ENCODE peak calls at places on chromosomes 4 and X, in nine cellular contexts. G is foreskin fibroblast, U is suprapubic skin, N is astrocyte of the spinal cord, I is lower leg skin, T is OCI-LY7, X is neural crest cell, O is cardiac fibroblast, M is fibroblast of lung. R is an unnamed sample.
A peak's percentile ranks its signal among the peaks of the same experiment; 100 is the strongest.

GRCh38 chrX:132877954-132878536 is 80.4 kb downstream of the HS6ST2 start:
- DNase-seq in G (no peak), U (no peak), I (no peak), O (no peak), X (no peak), N (no peak), T (no peak), M (no peak), R (no peak)

GRCh38 chrX:102867254-102867653 is 69.8 kb upstream of the RAB40AL start:
- DNase-seq in G (no peak), T (no peak), X (no peak), U (no peak), O (no peak), N (no peak), M (no peak), I (no peak), R (no peak)

GRCh38 chrX:103338663-103339062 is 8.6 kb downstream of the TCEAL7 start:
- DNase-seq in I (no peak), N (no peak), T (no peak), X (no peak), M (no peak), U (no peak), O (no peak), G (no peak), R (no peak)

GRCh38 chrX:9312922-9313867 is 151.7 kb upstream of the TBL1X start:
- DNase-seq in T (peak; percentile 46), O (peak; percentile 25), I (peak; percentile 13), G (no peak), N (no peak), M (no peak), U (peak; percentile 69), X (peak; percentile 33), R (no peak)

GRCh38 chr4:70627620-70628019 is 924 bp upstream of the ENAM start:
- DNase-seq in O (no peak), M (no peak), X (no peak), U (no peak), I (no peak), G (no peak), N (no peak), T (no peak), R (no peak)

GRCh38 chr4:147610666-147611065 is 6.5 kb upstream of the TMEM184C start:
- DNase-seq in X (no peak), T (no peak), M (no peak), N (peak; percentile 27), O (no peak), I (no peak), U (no peak), G (peak; percentile 86), R (no peak)

GRCh38 chr4:26197018-26197779 is 123.6 kb upstream of the RBPJ start:
- DNase-seq in N (peak; percentile 97), O (peak; percentile 98), G (peak; percentile 99), X (no peak), U (no peak), I (no peak), M (peak; percentile 94), T (peak; percentile 33), R (no peak)

GRCh38 chr4:8076023-8076422 is 82.6 kb downstream of the ABLIM2 start:
- DNase-seq in G (no peak), N (no peak), X (no peak), M (no peak), U (no peak), O (no peak), I (no peak), T (no peak), R (no peak)

GRCh38 chr4:2247128-2248043 is 5.5 kb upstream of the HAUS3 start:
- DNase-seq in N (no peak), I (no peak), G (no peak), T (no peak), O (no peak), X (no peak), U (peak; percentile 61), M (no peak), R (no peak)

GRCh38 chrX:42978655-42979379 is 200.9 kb upstream of the PPP1R2C start:
- DNase-seq in I (no peak), U (no peak), G (no peak), O (peak; percentile 0), X (no peak), T (no peak), M (no peak), N (no peak), R (no peak)

GRCh38 chr4:101157415-101158135 is 189.8 kb downstream of the PPP3CA start:
- DNase-seq in N (peak; percentile 60), M (peak; percentile 12), T (no peak), X (no peak), I (no peak), O (peak; percentile 66), G (peak; percentile 30), U (no peak), R (no peak)

GRCh38 chr4:148015058-148015457 is 283.2 kb downstream of the ARHGAP10 start:
- DNase-seq in I (no peak), U (no peak), X (no peak), G (no peak), T (no peak), N (peak; percentile 19), M (no peak), O (no peak), R (no peak)

GRCh38 chr4:1578968-1579833 is 104.9 kb downstream of the FAM53A start:
- DNase-seq in T (peak; percentile 56), X (peak; percentile 47), I (peak; percentile 80), M (peak; percentile 67), N (peak; percentile 33), O (peak; percentile 84), U (peak; percentile 93), G (peak; percentile 94), R (no peak)

GRCh38 chr4:73709461-73710033 is 30.8 kb upstream of the CXCL8 start:
- DNase-seq in G (no peak), I (no peak), N (no peak), O (no peak), T (no peak), U (no peak), X (no peak), M (no peak), R (no peak)

GRCh38 chr4:173014113-173014558 is 154.5 kb upstream of the GALNT7 start:
- DNase-seq in U (no peak), G (peak; percentile 86), N (peak; percentile 89), M (peak; percentile 73), I (no peak), X (peak; percentile 22), O (peak; percentile 85), T (peak; percentile 24), R (no peak)

GRCh38 chr4:3213661-3214250 is 35.2 kb upstream of the MSANTD1 start:
- DNase-seq in G (no peak), I (no peak), T (no peak), O (no peak), N (no peak), U (peak; percentile 46), M (no peak), X (no peak), R (no peak)

GRCh38 chr4:178028481-178028880 is 586.2 kb upstream of the AGA start:
- DNase-seq in M (no peak), I (no peak), G (no peak), U (no peak), T (no peak), N (no peak), X (no peak), O (no peak), R (no peak)
- TF ChIP-seq CTCF in M (no peak), I (no peak), G (no peak), U (no peak), T (no peak), N (no peak), X (no peak), O (no peak), R (no peak)

GRCh38 chr4:103634236-103634635 is 85.5 kb downstream of the TACR3 start:
- DNase-seq in I (no peak), X (no peak), G (no peak), M (no peak), T (no peak), U (no peak), O (no peak), N (no peak), R (no peak)
- TF ChIP-seq CTCF in I (no peak), X (no peak), G (no peak), M (no peak), T (no peak), U (no peak), O (no peak), N (no peak), R (peak; percentile 16)

GRCh38 chr4:139859876-139860275 is 194.3 kb downstream of the MGST2 start:
- DNase-seq in G (no peak), M (no peak), I (no peak), N (no peak), U (no peak), X (no peak), T (no peak), O (no peak), R (no peak)

GRCh38 chr4:139858436-139859225 is 193.0 kb downstream of the MGST2 start:
- DNase-seq in T (no peak), U (no peak), O (no peak), N (no peak), G (no peak), X (no peak), I (no peak), M (no peak), R (no peak)

GRCh38 chr4:139857977-139858376 is 192.4 kb downstream of the MGST2 start:
- DNase-seq in I (no peak), N (no peak), X (no peak), T (no peak), G (no peak), M (no peak), O (no peak), U (no peak), R (no peak)

GRCh38 chr4:139860435-139861024 is 194.9 kb downstream of the MGST2 start:
- DNase-seq in M (no peak), N (no peak), G (no peak), I (no peak), U (no peak), O (no peak), T (no peak), X (no peak), R (no peak)

DNA sequence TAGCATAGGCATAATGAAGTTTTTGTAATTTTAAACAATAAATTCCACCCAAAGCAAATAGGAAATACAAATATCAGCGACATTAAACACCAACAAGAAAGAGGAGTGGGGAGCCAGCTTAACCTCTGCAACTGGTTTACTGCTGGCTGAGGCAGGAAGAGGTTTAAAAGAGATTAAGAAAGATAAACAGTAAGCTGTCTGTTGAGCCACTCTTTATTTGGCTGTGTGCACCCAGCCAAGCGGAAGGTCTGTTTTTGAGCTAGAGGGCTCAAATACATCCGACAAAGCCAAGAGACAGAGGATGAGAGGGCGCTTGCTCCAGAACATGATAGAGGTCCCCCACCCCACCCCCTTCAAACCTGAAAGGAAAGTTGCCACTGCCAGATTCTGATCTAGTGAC is 191.4 kb downstream of the MGST2 start:
- DNase-seq in N (no peak), U (no peak), T (no peak), I (no peak), X (no peak), M (no peak), O (no peak), G (no peak), R (no peak)
- TF ChIP-seq CTCF in N (no peak), U (no peak), T (no peak), I (no peak), X (no peak), M (no peak), O (no peak), G (no peak), R (no peak)

DNA sequence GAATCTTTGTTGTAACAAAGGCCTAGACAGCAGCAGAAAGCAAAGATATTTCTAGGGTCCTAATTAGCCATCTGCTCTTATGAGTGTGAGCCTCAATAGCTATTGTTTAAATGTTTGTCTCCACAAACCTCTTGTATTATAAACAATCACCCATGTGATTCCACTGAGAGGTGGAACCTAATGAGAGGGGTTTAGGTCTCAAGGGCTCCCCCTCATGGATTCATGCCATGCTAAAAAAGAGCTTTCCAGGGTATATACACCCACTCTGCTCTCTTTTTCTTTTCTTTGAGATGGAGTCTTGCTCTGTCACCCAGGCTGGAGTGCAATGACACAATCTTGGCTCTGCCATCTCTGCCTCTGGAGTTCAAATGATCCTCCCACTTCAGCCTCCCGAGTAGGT is 42.1 kb downstream of the TRIM61 start:
- DNase-seq in O (no peak), N (no peak), I (no peak), T (peak; percentile 36), G (no peak), X (no peak), U (no peak), M (no peak), R (no peak)
- TF ChIP-seq CTCF in O (no peak), N (no peak), I (no peak), T (peak; percentile 72), G (no peak), X (peak; percentile 37), U (no peak), M (no peak), R (peak; percentile 42)

R was measured in type B pancreatic cell.